ENCODE peak calls at places on chromosome 16, in six cellular contexts. N, W, F, S, E and H are unnamed samples.

GRCh38 chr16:52435573-52435972 is 111.4 kb downstream of the TOX3 start:
- DNase-seq in E (no peak), W (no peak), S (no peak), N (no peak), F (no peak), H (no peak)

GRCh38 chr16:80369559-80369958 is 171.2 kb upstream of the DYNLRB2 start:
- DNase-seq in S (peak; percentile 55), N (peak; percentile 73), E (no peak), W (no peak), F (no peak), H (peak; percentile 34)

GRCh38 chr16:71276589-71277334 is 12.4 kb downstream of the CMTR2 start:
- DNase-seq in S (no peak), W (no peak), F (peak; percentile 33), N (no peak), E (no peak), H (no peak)

GRCh38 chr16:88923926-88924833 is 52.8 kb downstream of the CBFA2T3 start:
- DNase-seq in S (no peak), F (no peak), N (no peak), E (no peak), W (no peak), H (no peak)

GRCh38 chr16:8644151-8644512 is 22.6 kb downstream of the METTL22 start:
- DNase-seq in N (no peak), S (no peak), E (no peak), F (no peak), W (no peak), H (no peak)

GRCh38 chr16:71311553-71312158 is 22.5 kb upstream of the CMTR2 start:
- DNase-seq in N (no peak), S (no peak), W (no peak), F (peak; percentile 44), E (no peak), H (no peak)

GRCh38 chr16:57576429-57576870 is 34.0 kb downstream of the ADGRG5 start:
- DNase-seq in N (peak; percentile 78), F (peak; percentile 71), E (no peak), W (peak; percentile 78), S (peak; percentile 87), H (peak; percentile 81)

GRCh38 chr16:64094992-64095579 is 1026.8 kb downstream of the CDH11 start:
- DNase-seq in W (no peak), E (no peak), S (no peak), N (no peak), F (no peak), H (no peak)

GRCh38 chr16:67155305-67156145 is 4.2 kb downstream of the TRADD start:
- DNase-seq in F (peak; percentile 87), N (peak; percentile 85), E (no peak), W (peak; percentile 60), S (peak; percentile 83), H (peak; percentile 80)

GRCh38 chr16:13077816-13078215 is 176.4 kb downstream of the SHISA9 start:
- DNase-seq in S (no peak), W (no peak), E (no peak), F (no peak), N (no peak), H (no peak)

GRCh38 chr16:4936991-4937781 is at the start of gene PPL:
- DNase-seq in S (peak; percentile 97), W (peak; percentile 60), E (peak; percentile 88), N (peak; percentile 89), F (peak; percentile 88), H (peak; percentile 95)

GRCh38 chr16:78784773-78785172 is 685.3 kb downstream of the WWOX start:
- DNase-seq in W (no peak), F (no peak), S (no peak), N (no peak), E (no peak), H (no peak)

GRCh38 chr16:66510298-66510697 is 39.6 kb downstream of the TK2 start:
- DNase-seq in S (peak; percentile 24), W (no peak), F (no peak), E (no peak), N (peak; percentile 61), H (no peak)

GRCh38 chr16:89557230-89557935 is 3.1 kb upstream of the RPL13 start:
- DNase-seq in W (peak; percentile 64), S (peak; percentile 80), E (no peak), F (peak; percentile 82), N (peak; percentile 81), H (peak; percentile 83)

GRCh38 chr16:69381231-69381630 is 4.6 kb downstream of the TERF2 start:
- DNase-seq in E (no peak), F (no peak), N (no peak), W (no peak), S (no peak), H (no peak)

GRCh38 chr16:27330542-27330941 is 16.8 kb downstream of the IL4R start:
- DNase-seq in F (no peak), S (no peak), W (peak; percentile 39), N (peak; percentile 97), E (peak; percentile 85), H (peak; percentile 65)

GRCh38 chr16:81861915-81862314 is 82.8 kb downstream of the PLCG2 start:
- DNase-seq in F (no peak), E (no peak), N (no peak), W (no peak), S (no peak), H (no peak)

GRCh38 chr16:2009302-2009711 is 314 bp downstream of the ZNF598 start:
- DNase-seq in E (no peak), F (peak; percentile 47), W (no peak), N (no peak), S (no peak), H (no peak)

GRCh38 chr16:48524348-48525200 is 85.4 kb downstream of the N4BP1 start:
- DNase-seq in E (no peak), N (peak; percentile 52), W (no peak), F (no peak), S (no peak), H (no peak)

GRCh38 chr16:75288596-75289120 is 37.2 kb upstream of the BCAR1 start:
- DNase-seq in W (no peak), E (no peak), N (no peak), S (no peak), F (no peak), H (no peak)

GRCh38 chr16:70683146-70683944 is 2.5 kb downstream of the MTSS2 start:
- DNase-seq in E (no peak), N (no peak), F (no peak), S (no peak), W (no peak), H (no peak)

GRCh38 chr16:31224092-31224955 is 7.4 kb upstream of the PYDC1 start:
- DNase-seq in E (no peak), N (no peak), F (peak; percentile 7), W (no peak), S (no peak), H (no peak)

GRCh38 chr16:22092143-22092933 is at the start of gene VWA3A:
- DNase-seq in S (no peak), N (no peak), F (no peak), E (no peak), W (no peak), H (no peak)
- TF ChIP-seq EP300 in S (no peak), N (no peak), F (no peak), E (no peak), W (no peak), H (no peak)

DNA sequence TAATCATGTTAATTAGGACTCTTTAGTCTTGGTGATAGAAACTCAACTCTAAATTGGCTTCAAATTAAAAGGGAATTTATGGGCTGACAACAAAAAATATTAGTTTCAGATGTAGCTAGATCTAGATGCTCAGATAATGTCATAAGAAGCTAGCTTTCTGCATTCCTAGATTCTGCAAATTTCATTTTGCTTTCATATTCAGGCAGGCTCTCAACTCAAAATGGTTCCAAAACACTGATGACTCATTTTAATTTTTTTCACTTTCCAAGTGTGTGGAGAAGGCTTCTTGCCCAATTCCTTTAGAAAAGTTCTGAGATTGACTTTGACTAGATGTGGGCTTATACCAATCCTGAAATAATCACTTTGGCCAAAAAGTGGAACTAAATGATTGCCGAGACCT is 236.7 kb upstream of the GOT2 start:
- DNase-seq in F (no peak), E (no peak), N (no peak), S (no peak), W (no peak), H (no peak)
- H3K4me3 ChIP-seq in F (no peak overlapping the region), E (peak overlapping the region; percentile 7), N (no peak overlapping the region), S (no peak overlapping the region), W (no peak overlapping the region), H (no peak overlapping the region)

DNA sequence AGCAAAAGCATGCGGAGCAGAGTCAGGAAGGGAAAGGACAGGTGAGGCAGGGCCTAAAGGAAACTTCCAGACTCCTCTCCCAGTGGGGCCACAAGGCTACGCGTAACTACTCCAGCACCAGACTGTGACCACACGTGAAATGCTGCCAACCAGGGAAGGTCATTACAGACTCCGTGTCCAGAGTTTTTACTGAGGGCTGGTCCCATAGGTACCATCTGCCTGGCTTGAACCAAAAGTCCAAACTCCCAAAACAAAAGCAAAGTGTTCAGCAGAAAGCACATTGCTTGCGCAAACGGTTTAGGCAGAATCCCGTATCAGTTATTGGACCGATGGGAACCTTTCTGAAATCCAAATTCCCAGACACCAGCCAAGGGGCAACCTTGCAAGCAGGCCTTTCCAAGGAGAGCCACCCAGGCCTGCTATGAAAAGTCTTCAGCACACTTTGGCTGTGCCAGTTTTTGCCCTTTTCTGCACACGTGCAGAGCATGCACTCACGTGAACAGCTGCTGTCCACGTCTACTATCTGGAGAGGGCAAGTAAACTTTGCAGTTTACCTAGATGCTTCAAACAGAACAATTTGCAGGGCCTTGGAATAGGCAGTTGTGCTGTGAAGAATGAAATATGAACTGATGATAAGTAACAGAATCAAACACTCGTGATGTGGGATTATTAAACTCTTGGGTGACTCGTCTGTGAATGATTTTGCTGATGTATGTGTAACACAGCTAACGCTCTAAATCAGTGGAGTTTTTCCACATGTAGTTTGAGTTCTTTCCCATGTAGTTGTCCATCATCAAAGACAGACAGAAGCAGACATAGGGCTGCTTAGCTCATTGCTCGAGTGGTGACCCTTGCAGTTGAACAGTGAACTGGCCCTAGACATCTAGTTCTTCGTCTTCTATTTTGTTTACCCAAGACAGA is 58.1 kb upstream of the CRISPLD2 start:
- DNase-seq in W (no peak), S (no peak), N (peak; percentile 19), F (no peak), E (no peak), H (no peak)
- H3K36me3 ChIP-seq in W (peaks cover 17% of the 10 kb centered on the region), S (peaks cover 74% of the 10 kb centered on the region), N (no peaks in the 10 kb centered on the region), F (peaks cover 94% of the 10 kb centered on the region), E (peaks cover 63% of the 10 kb centered on the region), H (peaks cover 11% of the 10 kb centered on the region)

DNA sequence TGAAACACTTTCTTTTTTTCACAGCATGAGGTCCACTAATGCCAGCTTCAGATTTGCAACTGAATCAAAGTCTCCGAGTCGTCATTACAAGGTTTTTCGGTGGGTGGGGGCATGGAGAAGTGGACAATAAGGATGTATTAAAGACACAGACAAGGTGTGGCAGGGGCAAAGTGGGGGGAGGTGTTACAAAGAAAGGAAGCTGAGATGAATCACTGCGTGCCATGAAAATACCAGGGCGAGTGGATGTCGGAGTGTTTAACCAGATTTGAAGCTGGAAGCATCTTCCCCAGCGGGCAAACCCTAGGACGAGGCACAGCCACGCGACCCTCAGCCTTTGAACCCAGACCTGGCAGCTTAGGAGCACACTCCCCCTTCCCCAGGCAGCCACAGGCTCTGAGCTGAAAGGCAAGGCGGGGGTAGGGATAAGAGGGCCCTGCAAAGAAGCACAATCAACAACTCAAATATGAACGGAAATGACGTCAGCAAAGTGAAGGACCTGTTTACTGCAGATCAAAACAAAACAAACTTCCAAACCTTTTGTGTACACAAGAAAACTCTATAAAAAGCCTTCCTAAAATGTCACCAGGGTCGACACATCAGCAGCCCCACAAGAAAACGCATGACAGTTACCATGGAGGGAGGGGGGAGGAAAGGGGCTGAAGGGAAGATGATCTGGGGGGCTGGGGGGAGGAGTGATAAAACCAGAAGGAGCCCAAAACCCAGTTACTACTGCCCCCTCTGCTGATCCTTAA is 5.6 kb upstream of the ZFHX3 start:
- DNase-seq in F (no peak), S (no peak), N (peak; percentile 70), E (no peak), W (no peak), H (no peak)
- TF ChIP-seq EP300 in F (no peak), S (no peak), N (no peak), E (no peak), W (no peak), H (no peak)